ENCODE peak calls at places on chromosomes 6 and 20, in ten cellular contexts. A is MM.1S; N is brain microvascular endothelial cell; Q is kidney glomerular epithelial cell; E is GM13976; R is NCI-H510A; L is stimulated activated CD4-positive, alpha-beta T cell treated with anti-CD3 and anti-CD28 coated beads, Interleukin-4, amount 100 ng/mL, for 48 hours; Z is OCI-LY7; M is activated gamma-delta T cell treated with anti-CD3 and anti-CD28 coated beads, Interleukin-2, amount 50 U/mL, for 16 hours; B is GM12891. H is an unnamed sample.

GRCh38 chr6:35804996-35805736 is at the start of gene LHFPL5:
- DNase-seq in B (peak; percentile 82), Q (no peak), L (peak; percentile 47), A (peak; percentile 41), E (peak; percentile 91), Z (peak; percentile 19), R (peak; percentile 79), M (no peak), N (no peak), H (peak; percentile 40)

GRCh38 chr6:83221886-83222479 is 28.8 kb downstream of the RWDD2A start:
- DNase-seq in M (no peak), Q (peak; percentile 12), Z (peak; percentile 49), B (no peak), L (no peak), N (no peak), E (peak; percentile 28), R (no peak), A (peak; percentile 42), H (no peak)

GRCh38 chr6:2986722-2987196 is 12.9 kb upstream of the NQO2 start:
- DNase-seq in R (no peak), M (no peak), N (peak; percentile 65), B (no peak), A (no peak), E (no peak), Q (no peak), Z (no peak), L (no peak), H (no peak)

GRCh38 chr6:145017516-145017915 is 717.8 kb downstream of the EPM2A start:
- DNase-seq in Q (no peak), B (no peak), R (no peak), M (no peak), N (no peak), L (no peak), Z (no peak), E (no peak), A (no peak), H (no peak)

GRCh38 chr6:134539865-134540323 is 222.0 kb upstream of the SGK1 start:
- DNase-seq in M (no peak), Z (no peak), Q (no peak), E (no peak), A (no peak), R (no peak), B (no peak), L (no peak), N (no peak), H (no peak)

GRCh38 chr6:113860165-113860955 is 3.2 kb downstream of the MARCKS start:
- DNase-seq in Q (no peak), A (no peak), B (no peak), Z (no peak), M (no peak), L (no peak), N (no peak), R (no peak), E (no peak), H (peak; percentile 48)

GRCh38 chr6:142935553-142936517 is 9.1 kb downstream of the HIVEP2 start:
- DNase-seq in B (no peak), N (no peak), Z (peak; percentile 66), L (peak; percentile 7), E (no peak), Q (no peak), R (no peak), M (no peak), A (no peak), H (no peak)

GRCh38 chr20:41133709-41134361 is 3.5 kb upstream of the PLCG1 start:
- DNase-seq in R (no peak), B (peak; percentile 55), N (no peak), L (no peak), Z (no peak), Q (no peak), A (no peak), M (no peak), E (peak; percentile 88), H (no peak)

GRCh38 chr6:56226946-56227879 is 20.2 kb downstream of the COL21A1 start:
- DNase-seq in R (no peak), Z (no peak), B (no peak), N (peak; percentile 39), L (no peak), Q (no peak), M (no peak), E (no peak), A (no peak), H (no peak)

GRCh38 chr6:14762077-14762476 is 483.8 kb upstream of the JARID2 start:
- DNase-seq in E (no peak), Q (no peak), Z (no peak), A (no peak), R (no peak), M (no peak), N (no peak), L (no peak), B (no peak), H (no peak)

GRCh38 chr6:142489722-142490610 is 188.2 kb downstream of the ADGRG6 start:
- DNase-seq in B (no peak), R (no peak), E (no peak), N (no peak), Z (no peak), A (no peak), M (no peak), Q (no peak), L (no peak), H (no peak)

GRCh38 chr20:62668441-62669027 is 26.2 kb downstream of the SLCO4A1 start:
- DNase-seq in Q (peak; percentile 55), E (peak; percentile 75), L (no peak), R (no peak), Z (peak; percentile 24), N (peak; percentile 68), B (peak; percentile 56), M (no peak), A (no peak), H (peak; percentile 74)

GRCh38 chr20:12072945-12073245 is 155.2 kb downstream of the BTBD3 start:
- DNase-seq in N (no peak), E (no peak), M (no peak), B (no peak), A (no peak), R (no peak), Q (no peak), L (no peak), Z (no peak), H (no peak)

GRCh38 chr20:24998121-24998520 is 5.6 kb upstream of the APMAP start:
- DNase-seq in L (no peak), A (no peak), Q (no peak), E (no peak), R (no peak), M (no peak), B (no peak), Z (no peak), N (no peak), H (no peak)

GRCh38 chr6:26217714-26218075 is 130.5 kb downstream of the HFE start:
- DNase-seq in Z (no peak), B (no peak), Q (peak; percentile 43), A (peak; percentile 44), L (no peak), E (no peak), R (no peak), M (no peak), N (no peak), H (no peak)

GRCh38 chr20:19176483-19176882 is 36.0 kb upstream of the SLC24A3 start:
- DNase-seq in Z (no peak), A (no peak), L (no peak), R (no peak), M (no peak), N (no peak), E (no peak), Q (no peak), B (no peak), H (no peak)

GRCh38 chr20:4183361-4183760 is 168.0 kb upstream of the RNF24 start:
- DNase-seq in M (no peak), Z (no peak), E (peak; percentile 9), R (no peak), A (no peak), L (no peak), N (no peak), Q (no peak), B (no peak), H (no peak)

GRCh38 chr6:108653864-108654402 is 93.2 kb downstream of the FOXO3 start:
- DNase-seq in B (no peak), L (no peak), Z (no peak), E (no peak), Q (no peak), R (no peak), A (no peak), N (no peak), M (no peak), H (peak; percentile 66)

GRCh38 chr20:10271470-10272219 is 53.0 kb downstream of the SNAP25 start:
- DNase-seq in N (no peak), Z (no peak), M (no peak), L (no peak), A (no peak), Q (no peak), R (no peak), B (no peak), E (no peak), H (no peak)

GRCh38 chr6:28770732-28771131 is 153.1 kb downstream of the TRIM27 start:
- DNase-seq in Q (no peak), M (no peak), L (no peak), N (no peak), A (no peak), R (no peak), E (no peak), B (no peak), Z (no peak), H (no peak)

GRCh38 chr6:55669133-55669532 is 90.1 kb upstream of the HMGCLL1 start:
- DNase-seq in A (no peak), B (no peak), M (no peak), R (no peak), E (no peak), Q (no peak), L (no peak), Z (no peak), N (no peak), H (no peak)

GRCh38 chr20:62157387-62158087 is 14.0 kb downstream of the SS18L1 start:
- DNase-seq in R (no peak), B (no peak), L (no peak), E (no peak), A (no peak), Q (no peak), N (no peak), Z (no peak), M (no peak), H (no peak)

GRCh38 chr6:13485923-13486557 is 1.4 kb downstream of the GFOD1 start:
- DNase-seq in N (no peak), B (peak; percentile 42), A (peak; percentile 51), M (no peak), R (peak; percentile 40), L (peak; percentile 30), Q (peak; percentile 50), E (peak; percentile 68), Z (peak; percentile 90), H (peak; percentile 37)

GRCh38 chr20:39986231-39986904 is 702.7 kb downstream of the MAFB start:
- DNase-seq in Q (peak; percentile 65), L (no peak), Z (no peak), M (no peak), N (peak; percentile 58), B (no peak), A (peak; percentile 15), R (peak; percentile 33), E (no peak), H (peak; percentile 63)

GRCh38 chr20:38888059-38888831 is 38.0 kb upstream of the FAM83D start:
- DNase-seq in Q (no peak), R (no peak), Z (no peak), N (no peak), B (no peak), A (no peak), M (no peak), L (no peak), E (no peak), H (no peak)

H was measured in left cardiac atrium.